ENCODE peak calls at places on chromosomes 7 and 10, in eight cellular contexts. One of them, this sample, is unnamed.

GRCh38 chr10:44186150-44186549 is 198.7 kb downstream of the CXCL12 start:
- DNase-seq in fibroblast of lung: peak; percentile 87
- DNase-seq in hepatocyte: no peak
- DNase-seq in upper lobe of right lung: no peak
- DNase-seq in ascending aorta: no peak
- DNase-seq in cardiac muscle cell: no peak
- DNase-seq in uterus: peak; percentile 44
- DNase-seq in esophagus squamous epithelium: no peak
- DNase-seq in this sample: no peak

GRCh38 chr7:69603937-69604494 is 5.7 kb downstream of the AUTS2 start:
- DNase-seq in ascending aorta: no peak
- DNase-seq in cardiac muscle cell: no peak
- DNase-seq in esophagus squamous epithelium: no peak
- DNase-seq in uterus: no peak
- DNase-seq in upper lobe of right lung: no peak
- DNase-seq in fibroblast of lung: no peak
- DNase-seq in hepatocyte: no peak
- DNase-seq in this sample: no peak

GRCh38 chr7:132580717-132581285 is 4.5 kb upstream of the PLXNA4 start:
- DNase-seq in ascending aorta: no peak
- DNase-seq in cardiac muscle cell: peak; percentile 86
- DNase-seq in upper lobe of right lung: no peak
- DNase-seq in hepatocyte: peak; percentile 89
- DNase-seq in uterus: peak; percentile 88
- DNase-seq in esophagus squamous epithelium: no peak
- DNase-seq in fibroblast of lung: peak; percentile 82
- DNase-seq in this sample: peak; percentile 78

GRCh38 chr10:49028639-49029038 is 86.7 kb downstream of the VSTM4 start:
- DNase-seq in cardiac muscle cell: no peak
- DNase-seq in ascending aorta: no peak
- DNase-seq in hepatocyte: no peak
- DNase-seq in fibroblast of lung: no peak
- DNase-seq in uterus: no peak
- DNase-seq in upper lobe of right lung: no peak
- DNase-seq in esophagus squamous epithelium: no peak
- DNase-seq in this sample: no peak

GRCh38 chr7:124084024-124084423 is 51.2 kb upstream of the TMEM229A start:
- DNase-seq in uterus: no peak
- DNase-seq in esophagus squamous epithelium: no peak
- DNase-seq in ascending aorta: no peak
- DNase-seq in upper lobe of right lung: no peak
- DNase-seq in cardiac muscle cell: peak; percentile 33
- DNase-seq in fibroblast of lung: peak; percentile 29
- DNase-seq in hepatocyte: no peak
- DNase-seq in this sample: no peak

GRCh38 chr10:3763035-3763456 is 22.0 kb downstream of the KLF6 start:
- DNase-seq in ascending aorta: no peak
- DNase-seq in upper lobe of right lung: no peak
- DNase-seq in cardiac muscle cell: no peak
- DNase-seq in hepatocyte: peak; percentile 2
- DNase-seq in fibroblast of lung: peak; percentile 41
- DNase-seq in esophagus squamous epithelium: no peak
- DNase-seq in uterus: no peak
- DNase-seq in this sample: no peak

GRCh38 chr10:51860257-51860656 is 160.9 kb upstream of the CSTF2T start:
- DNase-seq in hepatocyte: no peak
- DNase-seq in uterus: peak; percentile 44
- DNase-seq in ascending aorta: no peak
- DNase-seq in esophagus squamous epithelium: no peak
- DNase-seq in cardiac muscle cell: no peak
- DNase-seq in upper lobe of right lung: no peak
- DNase-seq in fibroblast of lung: peak; percentile 80
- DNase-seq in this sample: no peak

GRCh38 chr10:113539789-113540188 is 13.1 kb upstream of the HABP2 start:
- DNase-seq in fibroblast of lung: peak; percentile 19
- DNase-seq in hepatocyte: peak; percentile 34
- DNase-seq in cardiac muscle cell: no peak
- DNase-seq in ascending aorta: no peak
- DNase-seq in esophagus squamous epithelium: no peak
- DNase-seq in upper lobe of right lung: no peak
- DNase-seq in uterus: no peak
- DNase-seq in this sample: peak; percentile 56

GRCh38 chr10:62626817-62627216 is 177.7 kb upstream of the ADO start:
- DNase-seq in ascending aorta: no peak
- DNase-seq in cardiac muscle cell: no peak
- DNase-seq in fibroblast of lung: peak; percentile 66
- DNase-seq in hepatocyte: no peak
- DNase-seq in uterus: no peak
- DNase-seq in upper lobe of right lung: no peak
- DNase-seq in esophagus squamous epithelium: no peak
- DNase-seq in this sample: no peak

GRCh38 chr7:115349635-115350034 is 427.7 kb downstream of the MDFIC start:
- DNase-seq in esophagus squamous epithelium: no peak
- DNase-seq in uterus: no peak
- DNase-seq in ascending aorta: no peak
- DNase-seq in cardiac muscle cell: no peak
- DNase-seq in upper lobe of right lung: no peak
- DNase-seq in fibroblast of lung: no peak
- DNase-seq in hepatocyte: no peak
- DNase-seq in this sample: no peak

GRCh38 chr10:32982293-32982709 is 24.3 kb upstream of the ITGB1 start:
- DNase-seq in esophagus squamous epithelium: no peak
- DNase-seq in cardiac muscle cell: no peak
- DNase-seq in hepatocyte: peak; percentile 19
- DNase-seq in upper lobe of right lung: no peak
- DNase-seq in uterus: no peak
- DNase-seq in ascending aorta: no peak
- DNase-seq in fibroblast of lung: peak; percentile 87
- DNase-seq in this sample: no peak

GRCh38 chr10:98267069-98267893 is 713 bp downstream of the LOXL4 start:
- DNase-seq in hepatocyte: no peak
- DNase-seq in fibroblast of lung: no peak
- DNase-seq in upper lobe of right lung: no peak
- DNase-seq in cardiac muscle cell: no peak
- DNase-seq in uterus: no peak
- DNase-seq in esophagus squamous epithelium: no peak
- DNase-seq in ascending aorta: no peak
- DNase-seq in this sample: no peak

GRCh38 chr7:55086413-55087201 is 67.8 kb downstream of the EGFR start:
- DNase-seq in ascending aorta: no peak
- DNase-seq in hepatocyte: peak; percentile 35
- DNase-seq in esophagus squamous epithelium: no peak
- DNase-seq in fibroblast of lung: peak; percentile 88
- DNase-seq in upper lobe of right lung: peak; percentile 69
- DNase-seq in cardiac muscle cell: no peak
- DNase-seq in uterus: no peak
- DNase-seq in this sample: no peak

GRCh38 chr7:50068850-50069551 is 24.0 kb downstream of the ZPBP start:
- DNase-seq in uterus: no peak
- DNase-seq in fibroblast of lung: no peak
- DNase-seq in ascending aorta: no peak
- DNase-seq in hepatocyte: peak; percentile 58
- DNase-seq in esophagus squamous epithelium: no peak
- DNase-seq in upper lobe of right lung: no peak
- DNase-seq in cardiac muscle cell: no peak
- DNase-seq in this sample: peak; percentile 70

GRCh38 chr7:148720472-148720871 is 21.8 kb downstream of the CUL1 start:
- DNase-seq in uterus: no peak
- DNase-seq in cardiac muscle cell: no peak
- DNase-seq in ascending aorta: no peak
- DNase-seq in upper lobe of right lung: no peak
- DNase-seq in fibroblast of lung: peak; percentile 16
- DNase-seq in hepatocyte: no peak
- DNase-seq in esophagus squamous epithelium: no peak
- DNase-seq in this sample: no peak

GRCh38 chr10:51422311-51423120 is 276.9 kb downstream of the CSTF2T start:
- DNase-seq in upper lobe of right lung: no peak
- DNase-seq in cardiac muscle cell: peak; percentile 61
- DNase-seq in fibroblast of lung: peak; percentile 80
- DNase-seq in hepatocyte: peak; percentile 71
- DNase-seq in uterus: peak; percentile 73
- DNase-seq in esophagus squamous epithelium: no peak
- DNase-seq in ascending aorta: no peak
- DNase-seq in this sample: peak; percentile 59

GRCh38 chr7:93910076-93910994 is 4.0 kb downstream of the GNGT1 start:
- DNase-seq in uterus: peak; percentile 86
- DNase-seq in upper lobe of right lung: no peak
- DNase-seq in cardiac muscle cell: no peak
- DNase-seq in hepatocyte: no peak
- DNase-seq in esophagus squamous epithelium: no peak
- DNase-seq in ascending aorta: no peak
- DNase-seq in fibroblast of lung: peak; percentile 89
- DNase-seq in this sample: no peak

GRCh38 chr7:101614939-101615302 is 14.2 kb downstream of the MYL10 start:
- DNase-seq in esophagus squamous epithelium: no peak
- DNase-seq in upper lobe of right lung: no peak
- DNase-seq in hepatocyte: no peak
- DNase-seq in fibroblast of lung: no peak
- DNase-seq in ascending aorta: peak; percentile 51
- DNase-seq in cardiac muscle cell: no peak
- DNase-seq in uterus: no peak
- DNase-seq in this sample: no peak

GRCh38 chr10:14879055-14879800 is 562 bp downstream of the SUV39H2 start:
- DNase-seq in uterus: peak; percentile 29
- DNase-seq in esophagus squamous epithelium: no peak
- DNase-seq in ascending aorta: no peak
- DNase-seq in fibroblast of lung: peak; percentile 5
- DNase-seq in cardiac muscle cell: no peak
- DNase-seq in upper lobe of right lung: no peak
- DNase-seq in hepatocyte: peak; percentile 36
- DNase-seq in this sample: no peak

GRCh38 chr7:30193333-30193943 is 58.7 kb downstream of the MTURN start:
- DNase-seq in esophagus squamous epithelium: no peak
- DNase-seq in cardiac muscle cell: no peak
- DNase-seq in hepatocyte: no peak
- DNase-seq in uterus: no peak
- DNase-seq in ascending aorta: no peak
- DNase-seq in upper lobe of right lung: no peak
- DNase-seq in fibroblast of lung: no peak
- DNase-seq in this sample: no peak
- H3K9me3 ChIP-seq in esophagus squamous epithelium: peaks cover 6% of the 10 kb centered on the region
- H3K9me3 ChIP-seq in cardiac muscle cell: no peaks in the 10 kb centered on the region
- H3K9me3 ChIP-seq in hepatocyte: peaks cover 5% of the 10 kb centered on the region
- H3K9me3 ChIP-seq in uterus: no peaks in the 10 kb centered on the region
- H3K9me3 ChIP-seq in ascending aorta: no peaks in the 10 kb centered on the region
- H3K9me3 ChIP-seq in upper lobe of right lung: no peaks in the 10 kb centered on the region
- H3K9me3 ChIP-seq in fibroblast of lung: no peaks in the 10 kb centered on the region
- H3K9me3 ChIP-seq in this sample: peaks cover 26% of the 10 kb centered on the region

DNA sequence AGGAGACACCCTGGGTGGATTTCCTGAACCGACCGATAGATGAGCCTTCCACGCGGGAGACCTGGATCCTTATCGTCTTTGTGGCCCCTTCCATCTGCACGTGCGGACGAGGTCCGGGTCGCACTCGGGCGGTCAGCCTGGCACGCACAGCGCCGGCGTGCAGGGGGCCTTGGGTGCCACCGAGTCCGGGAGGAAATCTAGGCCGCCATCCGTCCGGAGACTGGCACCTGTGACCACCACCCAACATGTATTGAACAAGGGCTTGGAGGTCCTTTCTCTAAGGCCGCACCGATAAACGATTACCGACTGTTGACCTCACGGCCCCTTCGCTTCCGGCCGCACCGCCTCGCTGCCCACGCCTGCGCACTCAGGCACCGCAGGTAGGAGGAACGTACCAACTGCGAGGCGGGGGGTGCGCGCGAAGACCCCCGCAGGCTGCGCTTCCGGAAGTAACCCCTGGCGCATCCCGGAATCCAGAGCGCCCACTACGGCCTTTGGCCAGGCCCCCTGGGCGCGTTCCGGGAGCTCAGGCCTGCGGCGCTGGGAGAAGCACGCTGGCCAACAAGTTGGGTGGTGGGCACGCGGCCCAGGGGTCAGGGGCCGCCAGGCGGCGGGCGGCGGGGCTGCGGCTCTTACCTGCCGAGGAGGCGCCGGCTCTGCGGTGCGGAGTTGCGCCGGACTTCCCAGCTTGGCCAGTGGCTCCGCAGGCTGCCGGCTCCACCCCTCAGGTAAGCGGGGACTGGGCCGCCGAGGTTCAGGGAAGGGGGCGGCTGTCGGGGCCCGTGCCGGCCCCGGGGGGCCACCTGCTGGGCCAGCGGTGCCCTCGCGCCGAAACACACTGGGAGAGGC is at the start of the genes ACTR3C and LRRC61:
- DNase-seq in uterus: peak; percentile 44
- DNase-seq in cardiac muscle cell: peak; percentile 70
- DNase-seq in hepatocyte: peak; percentile 82
- DNase-seq in esophagus squamous epithelium: no peak
- DNase-seq in fibroblast of lung: no peak
- DNase-seq in ascending aorta: no peak
- DNase-seq in upper lobe of right lung: peak; percentile 88
- DNase-seq in this sample: peak; percentile 87
- TF ChIP-seq CTCF in uterus: no peak
- TF ChIP-seq CTCF in cardiac muscle cell: peak; percentile 13
- TF ChIP-seq CTCF in hepatocyte: no peak
- TF ChIP-seq CTCF in esophagus squamous epithelium: peak; percentile 26
- TF ChIP-seq CTCF in fibroblast of lung: no peak
- TF ChIP-seq CTCF in ascending aorta: no peak
- TF ChIP-seq CTCF in upper lobe of right lung: peak; percentile 36
- TF ChIP-seq CTCF in this sample: peak; percentile 35

DNA sequence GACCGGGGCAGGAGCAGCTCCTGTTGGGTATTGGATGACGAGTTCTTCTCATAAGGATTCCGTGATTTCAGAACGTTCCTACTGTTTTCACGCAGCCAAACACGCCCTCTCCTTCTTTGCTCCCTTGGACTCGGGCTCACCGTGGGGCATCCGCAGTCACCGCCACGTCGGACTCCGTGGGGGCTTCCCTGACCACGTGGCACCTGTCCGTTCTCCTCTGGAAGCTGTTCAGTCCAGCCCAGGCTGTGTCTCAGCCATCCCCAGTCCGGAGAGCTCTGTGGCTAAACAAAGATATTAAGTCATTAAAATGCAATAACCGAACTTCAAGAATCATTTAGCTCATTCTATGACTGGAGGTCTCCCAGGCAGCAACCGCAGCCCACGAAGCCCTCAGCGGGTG is 224.8 kb upstream of the PPP2R2D start:
- DNase-seq in fibroblast of lung: no peak
- DNase-seq in ascending aorta: no peak
- DNase-seq in cardiac muscle cell: no peak
- DNase-seq in uterus: no peak
- DNase-seq in esophagus squamous epithelium: no peak
- DNase-seq in hepatocyte: no peak
- DNase-seq in upper lobe of right lung: peak; percentile 36
- DNase-seq in this sample: no peak
- H3K9me3 ChIP-seq in fibroblast of lung: no peaks in the 10 kb centered on the region
- H3K9me3 ChIP-seq in ascending aorta: no peaks in the 10 kb centered on the region
- H3K9me3 ChIP-seq in cardiac muscle cell: no peaks in the 10 kb centered on the region
- H3K9me3 ChIP-seq in uterus: no peaks in the 10 kb centered on the region
- H3K9me3 ChIP-seq in esophagus squamous epithelium: no peaks in the 10 kb centered on the region
- H3K9me3 ChIP-seq in hepatocyte: no peaks in the 10 kb centered on the region
- H3K9me3 ChIP-seq in upper lobe of right lung: no peaks in the 10 kb centered on the region
- H3K9me3 ChIP-seq in this sample: peaks cover 5% of the 10 kb centered on the region

DNA sequence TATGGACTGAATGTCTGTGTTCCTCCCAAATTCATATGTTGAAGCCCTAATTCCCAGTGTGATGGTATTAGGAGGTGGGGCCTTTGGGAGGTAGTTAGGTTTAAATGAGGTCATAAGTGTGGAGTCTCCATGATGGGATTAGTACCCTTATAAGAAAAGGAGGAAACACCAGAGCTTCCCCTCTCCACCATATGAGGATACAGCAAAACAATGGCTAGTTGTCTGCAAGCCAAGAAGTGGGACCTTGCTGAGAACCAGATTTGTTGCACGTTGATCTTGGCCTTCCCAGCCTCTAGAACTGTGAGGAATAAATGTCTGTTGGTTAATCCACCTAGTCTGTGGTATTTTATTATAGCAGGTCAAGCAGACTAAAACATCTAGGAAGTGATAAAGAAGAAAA is 102.2 kb downstream of the AHCYL2 start:
- DNase-seq in hepatocyte: no peak
- DNase-seq in fibroblast of lung: no peak
- DNase-seq in esophagus squamous epithelium: no peak
- DNase-seq in uterus: no peak
- DNase-seq in ascending aorta: no peak
- DNase-seq in cardiac muscle cell: no peak
- DNase-seq in upper lobe of right lung: no peak
- DNase-seq in this sample: no peak
- TF ChIP-seq CTCF in hepatocyte: no peak
- TF ChIP-seq CTCF in fibroblast of lung: no peak
- TF ChIP-seq CTCF in esophagus squamous epithelium: no peak
- TF ChIP-seq CTCF in uterus: no peak
- TF ChIP-seq CTCF in ascending aorta: no peak
- TF ChIP-seq CTCF in cardiac muscle cell: no peak
- TF ChIP-seq CTCF in upper lobe of right lung: no peak
- TF ChIP-seq CTCF in this sample: no peak

This sample was measured in Caco-2.